ENCODE peak calls at places on chromosomes 5 and 9, in nine cellular contexts. M is HCT116, A is breast epithelium, Q is pancreas, T is small intestine, B is lower lobe of right lung, P is hepatocyte, X is gastrocnemius medialis, E is MM.1S. S is an unnamed sample. For H3K4me1 and H3K27me3, the result is how much of the 10 kb centered on the place peaks cover.

GRCh38 chr9:116137010-116137409 is 16.6 kb upstream of the PAPPA start:
- DNase-seq in M (no peak), A (no peak), Q (no peak), T (no peak), B (no peak), P (no peak), X (no peak), E (no peak), S (no peak)

GRCh38 chr9:19102631-19103345 is at the start of gene HAUS6:
- DNase-seq in M (peak), A (peak), Q (peak), T (peak), B (peak), P (peak), X (peak), E (peak), S (peak)

GRCh38 chr5:4230531-4230904 is 634.9 kb downstream of the IRX1 start:
- DNase-seq in M (no peak), A (no peak), Q (no peak), T (no peak), B (no peak), P (no peak), X (no peak), E (no peak), S (no peak)

GRCh38 chr9:79023134-79023577 is 548.6 kb upstream of the TLE4 start:
- DNase-seq in M (peak), A (no peak), Q (no peak), T (no peak), B (no peak), P (peak), X (no peak), E (no peak), S (no peak)

GRCh38 chr5:179288809-179289185 is 56.5 kb downstream of the ADAMTS2 start:
- DNase-seq in M (no peak), A (no peak), Q (no peak), T (no peak), B (peak), P (no peak), X (no peak), E (no peak), S (no peak)

GRCh38 chr5:113510836-113511451 is 2.5 kb upstream of the YTHDC2 start:
- DNase-seq in M (peak), A (no peak), Q (no peak), T (peak), B (no peak), P (peak), X (no peak), E (peak), S (peak)

GRCh38 chr9:125650271-125650737 is 56.7 kb downstream of the MAPKAP1 start:
- DNase-seq in M (no peak), A (no peak), Q (no peak), T (no peak), B (no peak), P (no peak), X (no peak), E (no peak), S (no peak)

GRCh38 chr5:1536298-1537165 is 12.8 kb upstream of the LPCAT1 start:
- DNase-seq in M (no peak), A (peak), Q (peak), T (peak), B (peak), P (no peak), X (no peak), E (peak), S (peak)

GRCh38 chr9:33377089-33377715 is 25.2 kb downstream of the AQP7 start:
- DNase-seq in M (no peak), A (no peak), Q (peak), T (no peak), B (no peak), P (no peak), X (no peak), E (no peak), S (no peak)

GRCh38 chr9:33381231-33381791 is 21.1 kb downstream of the AQP7 start:
- DNase-seq in M (no peak), A (no peak), Q (no peak), T (no peak), B (no peak), P (no peak), X (no peak), E (no peak), S (no peak)

GRCh38 chr9:33379666-33380389 is 22.5 kb downstream of the AQP7 start:
- DNase-seq in M (no peak), A (no peak), Q (no peak), T (no peak), B (no peak), P (no peak), X (no peak), E (no peak), S (no peak)

GRCh38 chr9:33378121-33378795 is 24.1 kb downstream of the AQP7 start:
- DNase-seq in M (no peak), A (no peak), Q (no peak), T (no peak), B (no peak), P (no peak), X (no peak), E (no peak), S (no peak)

DNA sequence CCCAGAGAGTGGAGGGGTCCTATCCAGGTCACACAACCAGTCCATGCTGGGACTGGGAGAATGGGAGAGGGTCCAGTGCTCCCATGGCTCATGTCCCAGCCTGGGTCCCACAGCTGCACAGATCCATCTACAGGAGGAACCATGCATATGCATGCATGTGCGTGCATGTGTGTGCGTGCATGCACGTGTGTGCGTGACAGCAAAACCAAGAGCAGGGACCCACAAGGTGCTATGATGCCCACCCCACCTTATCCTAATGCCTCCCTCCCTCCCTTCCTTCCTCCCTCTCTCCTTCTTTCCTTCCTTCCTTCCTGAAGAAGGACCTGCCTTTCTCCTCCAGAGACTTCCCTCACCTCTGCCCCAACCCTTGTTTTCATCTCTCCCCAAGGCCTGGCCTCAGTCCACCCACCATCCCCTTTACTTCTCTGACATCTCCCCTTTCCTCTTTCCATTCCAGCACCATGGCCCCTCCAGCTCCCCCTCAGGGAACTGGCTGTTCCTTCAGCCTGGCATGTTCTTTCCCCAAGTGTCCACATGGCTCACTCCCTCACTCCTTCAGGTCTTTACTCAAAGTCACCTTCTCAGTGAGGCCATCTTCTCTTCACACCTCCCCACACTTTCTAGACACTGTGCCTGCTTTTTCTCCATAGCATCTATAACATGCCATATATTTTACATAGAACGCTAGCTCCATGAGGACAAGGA is 21.8 kb downstream of the AQP7 start:
- DNase-seq in M (no peak), A (no peak), Q (no peak), T (no peak), B (no peak), P (no peak), X (no peak), E (no peak), S (no peak)
- H3K4me3 ChIP-seq in M (no peak), A (no peak), Q (no peak), T (no peak), B (no peak), P (no peak), X (no peak), E (no peak), S (no peak)

DNA sequence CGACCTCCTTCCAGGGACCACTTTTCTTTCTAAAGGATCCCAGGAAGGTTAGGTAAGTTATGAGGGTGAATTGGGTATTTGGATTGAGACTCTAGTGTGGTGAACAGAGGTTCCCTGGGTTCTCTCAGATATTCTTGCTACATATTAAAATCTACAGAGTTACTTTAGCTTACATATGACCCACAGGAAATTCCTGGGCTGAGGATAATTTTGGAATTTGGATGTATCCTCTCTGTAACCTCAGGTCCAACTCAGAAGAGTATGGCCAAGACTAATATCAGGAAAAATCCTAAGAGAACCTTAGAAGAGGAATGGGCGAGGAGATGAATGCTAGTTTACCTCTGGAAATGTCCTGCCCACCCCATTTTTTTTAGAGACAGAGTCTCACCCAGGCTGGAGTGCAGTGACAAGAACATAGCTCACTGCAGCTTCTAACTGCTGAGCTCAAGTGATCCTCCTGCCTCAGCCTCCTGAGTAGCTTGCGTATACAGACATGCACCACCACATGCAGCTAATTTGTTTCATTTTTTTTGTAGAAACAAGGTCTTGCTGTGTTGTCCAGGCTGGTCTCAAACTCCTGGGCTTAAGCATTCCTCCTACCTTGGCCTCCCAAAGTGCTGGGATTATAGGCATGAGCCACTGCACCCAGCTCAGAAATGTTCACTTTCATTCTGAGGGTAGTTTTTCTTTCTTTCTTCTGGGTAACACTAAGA is 196.4 kb downstream of the ARHGEF28 start:
- DNase-seq in M (no peak), A (no peak), Q (no peak), T (no peak), B (no peak), P (no peak), X (no peak), E (no peak), S (no peak)
- H3K4me1 ChIP-seq in M (under half), A (under half), Q (under half), T (under half), B (under half), P (under half), X (under half), E (under half), S (under half)

DNA sequence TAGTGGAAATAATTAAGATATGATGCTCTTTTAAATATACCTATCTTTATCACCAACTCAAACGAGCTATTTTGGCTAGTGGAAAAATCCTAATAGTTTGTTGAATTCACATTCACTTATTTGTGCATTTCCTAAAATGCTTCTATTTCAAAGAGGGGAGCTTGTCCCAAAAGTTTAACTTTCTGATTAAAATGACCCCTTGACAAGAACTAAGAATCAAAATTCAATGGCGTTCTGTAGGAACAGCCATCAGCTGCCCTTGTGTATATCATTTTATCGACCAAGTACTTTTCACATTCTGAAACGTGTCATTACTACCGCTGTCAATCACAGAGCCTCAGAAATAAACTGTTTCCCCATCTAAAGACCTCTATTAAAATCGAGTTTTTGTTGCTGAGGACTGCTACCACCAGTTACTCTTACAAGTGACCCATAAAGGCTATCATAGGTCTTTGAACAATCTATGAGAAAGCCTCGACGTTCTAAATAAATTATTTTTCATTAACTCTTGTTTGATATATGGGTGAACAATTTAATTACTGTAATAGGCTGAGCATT is 1.5 kb upstream of the FOXD1 start:
- DNase-seq in M (no peak), A (no peak), Q (no peak), T (no peak), B (no peak), P (no peak), X (no peak), E (no peak), S (no peak)
- H3K27me3 ChIP-seq in M (under half), A (under half), Q (under half), T (under half), B (half or more), P (half or more), X (half or more), E (half or more), S (half or more)

DNA sequence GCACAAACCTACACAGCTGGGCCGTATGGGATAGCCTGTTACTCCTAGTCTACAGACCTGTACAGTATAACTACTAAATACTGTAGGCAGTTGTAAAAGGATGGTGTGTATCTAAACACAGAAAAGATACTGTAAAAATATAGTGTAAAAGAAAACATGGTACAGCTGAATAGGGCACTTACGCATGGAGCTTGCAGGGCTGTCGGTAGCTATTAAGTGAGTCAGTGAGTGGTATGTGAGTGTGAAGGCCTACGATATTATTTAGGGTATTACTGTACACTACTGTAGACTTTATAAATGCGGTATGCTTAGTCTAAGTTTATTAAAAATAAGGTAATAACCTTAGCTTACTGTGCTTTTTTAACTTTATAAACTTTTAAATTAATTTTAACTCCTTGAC is 1.2 kb downstream of the ZCCHC9 start:
- DNase-seq in M (no peak), A (no peak), Q (no peak), T (no peak), B (no peak), P (no peak), X (no peak), E (no peak), S (no peak)
- H3K4me3 ChIP-seq in M (peak), A (no peak), Q (peak), T (no peak), B (peak), P (peak), X (peak), E (no peak), S (no peak)

S was measured in CD4-positive, alpha-beta memory T cell.